ENCODE peak calls at places on chromosomes 1 and 21, in four cellular contexts. X is K562, J is IMR-90, M is HepG2. B is an unnamed sample.

GRCh38 chr1:65459397-65459768 is 38.9 kb downstream of the LEPR start:
- DNase-seq in M (peak), X (no peak), J (peak), B (no peak)

GRCh38 chr1:90613371-90613770 is 103.7 kb downstream of the BARHL2 start:
- DNase-seq in X (no peak), J (no peak), M (no peak), B (no peak)

GRCh38 chr1:39488801-39489566 is 2.5 kb upstream of the BMP8A start:
- DNase-seq in X (no peak), J (no peak), M (no peak), B (no peak)

GRCh38 chr1:93908394-93909145 is 660 bp downstream of the GCLM start:
- DNase-seq in M (peak), X (peak), J (no peak), B (peak)

GRCh38 chr1:112541299-112541698 is 32.5 kb downstream of the WNT2B start:
- DNase-seq in X (no peak), M (no peak), J (no peak), B (no peak)

GRCh38 chr21:40019076-40019475 is 151.8 kb downstream of the PCP4 start:
- DNase-seq in J (no peak), X (no peak), M (no peak), B (no peak)

GRCh38 chr1:8787218-8787617 is 30.2 kb downstream of the RERE start:
- DNase-seq in J (no peak), M (no peak), X (no peak), B (no peak)

GRCh38 chr1:199859525-199859924 is 168.0 kb upstream of the NR5A2 start:
- DNase-seq in J (peak), M (no peak), X (no peak), B (peak)

GRCh38 chr1:67752306-67752705 is 67.3 kb downstream of the GADD45A start:
- DNase-seq in J (no peak), X (no peak), M (no peak), B (no peak)

GRCh38 chr1:148308832-148309458 is 156.9 kb upstream of the NBPF11 start:
- DNase-seq in X (peak), M (no peak), J (no peak), B (peak)
- TF ChIP-seq MAZ in X (no peak), M (no peak), J (no peak), B (no peak)

GRCh38 chr1:87518794-87519193 is 190.1 kb downstream of the LMO4 start:
- DNase-seq in M (no peak), J (no peak), X (no peak), B (no peak)
- TF ChIP-seq MAZ in M (no peak), J (no peak), X (no peak), B (no peak)

DNA sequence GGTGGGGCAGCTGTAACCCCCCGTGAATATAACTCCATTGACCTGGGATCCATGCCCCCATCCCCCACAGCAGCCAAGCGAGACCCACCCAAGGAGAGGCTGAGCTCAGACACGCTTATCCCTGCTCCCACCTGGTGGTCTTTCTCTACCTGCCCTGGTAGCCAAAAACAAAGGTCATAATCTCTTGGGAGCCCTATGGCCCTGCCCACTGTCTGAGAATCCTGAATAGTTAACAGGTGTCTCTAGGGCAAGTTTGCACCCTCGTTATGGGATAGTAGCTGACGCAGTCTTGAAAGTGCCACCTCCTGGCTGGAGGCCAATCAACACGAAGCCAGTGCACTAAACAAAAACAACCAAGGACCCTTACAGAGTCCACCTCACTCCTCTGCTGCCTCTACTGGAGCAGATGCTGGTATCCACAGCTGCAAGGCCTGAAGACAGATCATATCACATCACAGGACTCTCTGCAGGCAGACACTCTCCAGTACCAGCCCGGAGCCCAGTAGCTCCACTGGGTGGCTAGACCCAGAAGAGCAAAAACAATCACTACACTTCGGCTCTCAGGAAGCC is 134.3 kb upstream of the C1orf174 start:
- DNase-seq in J (no peak), M (no peak), X (no peak), B (no peak)
- TF ChIP-seq MAZ in J (no peak), M (no peak), X (no peak), B (no peak)

GRCh38 chr1:160406131-160406968 is 6.0 kb downstream of the VANGL2 start:
- DNase-seq in J (no peak), M (no peak), X (no peak), B (no peak)
- TF ChIP-seq MAZ in J (no peak), M (no peak), X (no peak), B (no peak)

DNA sequence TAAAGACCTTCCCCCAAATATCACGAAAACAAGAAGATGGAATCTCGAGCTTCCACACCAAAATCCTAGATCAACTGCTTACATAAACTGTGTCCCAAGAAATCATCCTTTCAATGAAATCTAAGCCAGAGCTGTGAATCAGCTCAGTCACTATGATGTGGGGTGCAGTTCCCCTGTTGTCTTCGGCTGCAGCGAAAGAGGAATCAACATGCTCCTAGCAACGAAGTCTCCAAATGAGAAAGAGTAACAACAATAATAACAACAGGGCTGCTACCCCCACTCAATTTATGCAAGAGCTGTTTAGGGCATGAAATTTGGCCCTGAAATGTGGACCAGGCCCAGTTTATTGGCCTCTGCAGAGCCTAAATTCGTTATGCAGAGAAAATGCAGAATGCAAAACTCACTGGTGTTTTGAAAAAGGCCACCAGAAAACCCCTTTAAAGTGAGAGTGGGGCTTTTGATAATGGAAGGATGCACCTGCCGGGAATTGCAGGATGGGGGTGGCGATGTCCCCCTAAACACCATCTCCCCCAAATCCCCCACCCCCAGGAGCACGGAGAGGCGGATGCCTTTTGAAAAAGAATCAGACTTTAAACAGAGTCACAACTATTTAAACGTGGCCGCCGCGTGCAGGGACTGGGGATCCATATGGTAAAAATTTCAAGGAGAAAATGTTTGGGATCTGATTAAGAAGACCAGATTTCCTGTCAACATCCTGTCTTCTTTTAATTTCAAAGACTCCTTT is 2.0 kb downstream of the RUNX3 start:
- DNase-seq in J (no peak), M (no peak), X (no peak), B (no peak)
- TF ChIP-seq MAZ in J (no peak), M (no peak), X (no peak), B (no peak)

GRCh38 chr1:84574936-84575335 is 696 bp upstream of the CTBS start:
- DNase-seq in J (no peak), M (no peak), X (no peak), B (no peak)
- TF ChIP-seq MAZ in J (no peak), M (no peak), X (no peak), B (no peak)

DNA sequence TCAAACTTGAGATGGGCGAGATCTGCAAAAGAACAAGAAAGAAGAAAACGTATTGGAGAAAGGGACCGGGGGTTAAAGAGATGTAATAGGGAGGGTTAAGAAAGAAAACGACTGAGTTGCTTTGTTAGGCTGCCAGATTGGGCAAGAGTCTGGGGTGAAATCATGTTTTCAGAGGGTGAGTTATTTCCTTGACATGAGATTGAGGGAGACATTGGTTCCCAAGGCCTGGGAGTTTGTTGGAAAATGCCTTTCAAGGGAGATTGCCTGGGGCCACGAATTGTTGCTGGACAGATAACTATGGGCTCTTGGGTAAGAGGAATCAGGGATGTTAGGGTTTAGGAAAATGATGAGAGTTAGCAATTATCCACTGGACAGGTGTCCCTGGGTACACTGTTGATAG is 776 bp upstream of the CADM3 start:
- DNase-seq in X (no peak), J (no peak), M (no peak), B (no peak)
- TF ChIP-seq MAZ in X (no peak), J (no peak), M (no peak), B (no peak)

GRCh38 chr1:202965441-202965821 is 1.6 kb downstream of the CYB5R1 start:
- DNase-seq in M (no peak), X (no peak), J (no peak), B (no peak)

GRCh38 chr1:202968351-202968750 is 1.3 kb upstream of the CYB5R1 start:
- DNase-seq in J (no peak), X (no peak), M (no peak), B (no peak)

GRCh38 chr1:202968895-202969295 is 1.8 kb upstream of the CYB5R1 start:
- DNase-seq in X (peak), M (peak), J (peak), B (peak)

GRCh38 chr1:202966006-202966904 is 802 bp downstream of the CYB5R1 start:
- DNase-seq in J (no peak), X (no peak), M (no peak), B (no peak)

GRCh38 chr1:202967684-202968281 is 726 bp upstream of the CYB5R1 start:
- DNase-seq in X (peak), J (no peak), M (no peak), B (no peak)
- TF ChIP-seq MAZ in X (no peak), J (no peak), M (no peak), B (no peak)

GRCh38 chr1:185300152-185300551 is 16.9 kb downstream of the IVNS1ABP start:
- DNase-seq in X (no peak), M (no peak), J (no peak), B (no peak)
- TF ChIP-seq MAZ in X (no peak), M (no peak), J (no peak), B (no peak)

GRCh38 chr1:50425376-50426107 is 2.3 kb upstream of the DMRTA2 start:
- DNase-seq in M (no peak), X (no peak), J (no peak), B (peak)

GRCh38 chr1:50424940-50425375 is 1.7 kb upstream of the DMRTA2 start:
- DNase-seq in X (no peak), M (no peak), J (no peak), B (no peak)

GRCh38 chr1:50426702-50427085 is 3.5 kb upstream of the DMRTA2 start:
- DNase-seq in M (no peak), X (no peak), J (no peak), B (no peak)

GRCh38 chr1:50427086-50427817 is 4.0 kb upstream of the DMRTA2 start:
- DNase-seq in M (no peak), J (no peak), X (no peak), B (no peak)

DNA sequence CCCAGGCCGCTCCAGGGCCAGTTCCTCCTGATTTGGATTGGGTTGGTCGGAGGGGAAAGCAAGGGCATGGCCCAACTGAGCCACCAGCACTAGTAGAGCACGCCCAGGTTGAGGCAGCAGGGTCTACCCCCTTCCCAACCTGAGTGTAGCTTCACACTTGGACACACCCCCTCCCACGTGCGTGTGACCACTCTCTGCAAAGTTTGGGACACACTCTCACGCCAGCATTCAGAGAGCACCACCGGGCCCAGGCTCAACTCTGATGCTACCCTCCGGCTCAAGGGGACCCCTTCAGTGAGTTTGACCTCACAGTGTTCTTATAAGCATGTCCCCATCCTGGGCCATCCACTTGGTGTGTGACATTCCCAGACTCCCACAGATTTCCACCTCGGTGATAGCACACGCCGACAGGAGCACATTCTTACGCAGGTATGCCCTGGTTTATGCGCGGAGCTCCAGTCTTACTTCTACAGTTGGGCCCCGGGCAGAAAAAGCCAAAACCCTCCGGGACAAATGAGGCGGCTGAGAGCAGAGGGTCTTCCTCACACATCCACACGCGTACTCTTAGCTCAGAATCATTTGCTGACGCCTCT is 3.0 kb upstream of the DMRTA2 start:
- DNase-seq in M (no peak), X (no peak), J (no peak), B (no peak)
- TF ChIP-seq MAZ in M (no peak), X (no peak), J (no peak), B (no peak)

B was measured in A549.